ENCODE peak calls at places on chromosomes 1 and 21, in eight cellular contexts. U is endothelial cell of umbilical vein, F is breast epithelium, V is tibial nerve, I is Peyer's patch, L is uterus, P is HCT116, Q is stomach. K is an unnamed sample.

GRCh38 chr21:45596704-45597318 is 46.7 kb upstream of the PCBP3 start:
- DNase-seq in U (peak; percentile 60), F (peak; percentile 38), V (peak; percentile 50), I (peak; percentile 93), L (peak; percentile 55), P (peak; percentile 48), Q (peak; percentile 81), K (peak; percentile 80)

GRCh38 chr1:150876111-150876434 is 326 bp downstream of the ARNT start:
- DNase-seq in U (peak; percentile 73), F (peak; percentile 58), V (no peak), I (no peak), L (no peak), P (peak; percentile 31), Q (peak; percentile 61), K (no peak)

GRCh38 chr1:87421809-87422208 is 93.1 kb downstream of the LMO4 start:
- DNase-seq in U (no peak), F (no peak), V (no peak), I (no peak), L (no peak), P (no peak), Q (no peak), K (no peak)

GRCh38 chr1:115877511-115877910 is 36.6 kb upstream of the NHLH2 start:
- DNase-seq in U (no peak), F (no peak), V (no peak), I (no peak), L (no peak), P (no peak), Q (no peak), K (no peak)

GRCh38 chr1:109391626-109392025 is 6.1 kb downstream of the SORT1 start:
- DNase-seq in U (no peak), F (no peak), V (no peak), I (no peak), L (no peak), P (no peak), Q (no peak), K (no peak)

GRCh38 chr1:226120398-226120797 is 57.9 kb downstream of the H3-3A start:
- DNase-seq in U (no peak), F (no peak), V (no peak), I (no peak), L (no peak), P (no peak), Q (no peak), K (no peak)

GRCh38 chr21:42038826-42039425 is 28.8 kb upstream of the ZBTB21 start:
- DNase-seq in U (no peak), F (no peak), V (no peak), I (no peak), L (no peak), P (no peak), Q (no peak), K (no peak)

GRCh38 chr1:215473943-215474342 is 93.2 kb upstream of the KCTD3 start:
- DNase-seq in U (no peak), F (no peak), V (no peak), I (no peak), L (no peak), P (no peak), Q (no peak), K (no peak)

GRCh38 chr1:206907304-206907991 is 10.2 kb downstream of the IL24 start:
- DNase-seq in U (no peak), F (no peak), V (no peak), I (no peak), L (no peak), P (no peak), Q (no peak), K (peak; percentile 70)

DNA sequence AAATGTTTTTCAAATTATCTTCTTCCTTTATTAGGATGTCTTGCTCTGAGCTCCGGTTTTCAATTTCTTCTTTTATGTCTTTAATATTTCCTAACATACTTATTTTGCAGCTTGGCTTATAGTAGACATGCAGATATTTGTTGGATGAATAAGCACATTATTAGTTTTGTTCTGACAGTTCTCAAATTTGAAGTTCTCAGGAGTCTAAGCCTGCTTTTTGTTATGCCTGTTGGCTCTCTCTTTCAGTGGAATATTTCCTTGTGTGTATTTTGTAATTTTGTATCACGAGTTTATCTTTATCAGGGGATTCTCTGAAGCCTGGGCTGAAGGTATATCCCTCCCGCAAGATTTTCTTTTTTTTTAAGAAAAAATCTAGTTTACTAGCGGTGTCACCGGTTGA is 105.9 kb downstream of the RGL1 start:
- DNase-seq in U (no peak), F (no peak), V (no peak), I (no peak), L (no peak), P (no peak), Q (no peak), K (no peak)
- H3K36me3 ChIP-seq in U (peaks cover 20% of the 10 kb centered on the region), F (peaks cover 14% of the 10 kb centered on the region), V (no peaks in the 10 kb centered on the region), I (peaks cover 45% of the 10 kb centered on the region), L (no peaks in the 10 kb centered on the region), P (no peaks in the 10 kb centered on the region), Q (peaks cover 65% of the 10 kb centered on the region), K (peaks cover 6% of the 10 kb centered on the region)

GRCh38 chr1:203288351-203288894 is 16.9 kb upstream of the BTG2 start:
- DNase-seq in U (no peak), F (no peak), V (no peak), I (no peak), L (no peak), P (no peak), Q (no peak), K (peak; percentile 46)

GRCh38 chr1:203289281-203289981 is 15.9 kb upstream of the BTG2 start:
- DNase-seq in U (no peak), F (no peak), V (no peak), I (peak; percentile 92), L (no peak), P (no peak), Q (peak; percentile 56), K (peak; percentile 72)

GRCh38 chr1:203291201-203292096 is 13.9 kb upstream of the BTG2 start:
- DNase-seq in U (no peak), F (no peak), V (no peak), I (peak; percentile 92), L (no peak), P (no peak), Q (peak; percentile 50), K (peak; percentile 70)

GRCh38 chr1:203289982-203290260 is 15.4 kb upstream of the BTG2 start:
- DNase-seq in U (no peak), F (no peak), V (no peak), I (no peak), L (no peak), P (no peak), Q (no peak), K (no peak)

GRCh38 chr1:203290261-203291089 is 14.8 kb upstream of the BTG2 start:
- DNase-seq in U (peak; percentile 84), F (peak; percentile 98), V (peak; percentile 95), I (peak; percentile 99), L (peak; percentile 94), P (no peak), Q (peak; percentile 99), K (peak; percentile 94)
- TF ChIP-seq POLR2A in U (no peak), F (peak; percentile 51), V (peak; percentile 49), I (peak; percentile 96), L (peak; percentile 89), P (no peak), Q (peak; percentile 79), K (peak; percentile 55)

DNA sequence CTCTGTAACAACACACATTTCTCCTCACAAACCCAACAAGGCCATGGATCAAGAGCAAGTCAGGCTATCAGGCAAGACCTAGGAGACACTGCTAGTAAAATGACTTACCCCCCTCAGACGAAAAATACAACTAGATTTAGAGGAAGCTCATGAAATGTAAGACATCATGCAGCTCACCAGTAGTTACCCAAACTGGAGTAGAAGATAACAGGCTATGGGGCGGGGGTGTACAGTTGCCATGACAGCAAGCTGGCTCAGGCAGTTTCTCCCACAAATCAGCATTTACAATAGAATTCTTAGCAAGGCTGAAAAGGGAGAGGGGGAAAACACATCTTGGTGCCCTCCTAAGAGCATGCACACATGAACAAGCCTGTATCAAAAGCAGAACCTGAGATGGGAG is 13.9 kb downstream of the TPM3 start:
- DNase-seq in U (no peak), F (no peak), V (no peak), I (no peak), L (no peak), P (no peak), Q (no peak), K (no peak)
- H3K36me3 ChIP-seq in U (peaks cover 12% of the 10 kb centered on the region), F (no peaks in the 10 kb centered on the region), V (peaks cover under 1% of the 10 kb centered on the region), I (peaks cover 27% of the 10 kb centered on the region), L (no peaks in the 10 kb centered on the region), P (peaks cover 28% of the 10 kb centered on the region), Q (peaks cover 48% of the 10 kb centered on the region), K (peaks cover 16% of the 10 kb centered on the region)

DNA sequence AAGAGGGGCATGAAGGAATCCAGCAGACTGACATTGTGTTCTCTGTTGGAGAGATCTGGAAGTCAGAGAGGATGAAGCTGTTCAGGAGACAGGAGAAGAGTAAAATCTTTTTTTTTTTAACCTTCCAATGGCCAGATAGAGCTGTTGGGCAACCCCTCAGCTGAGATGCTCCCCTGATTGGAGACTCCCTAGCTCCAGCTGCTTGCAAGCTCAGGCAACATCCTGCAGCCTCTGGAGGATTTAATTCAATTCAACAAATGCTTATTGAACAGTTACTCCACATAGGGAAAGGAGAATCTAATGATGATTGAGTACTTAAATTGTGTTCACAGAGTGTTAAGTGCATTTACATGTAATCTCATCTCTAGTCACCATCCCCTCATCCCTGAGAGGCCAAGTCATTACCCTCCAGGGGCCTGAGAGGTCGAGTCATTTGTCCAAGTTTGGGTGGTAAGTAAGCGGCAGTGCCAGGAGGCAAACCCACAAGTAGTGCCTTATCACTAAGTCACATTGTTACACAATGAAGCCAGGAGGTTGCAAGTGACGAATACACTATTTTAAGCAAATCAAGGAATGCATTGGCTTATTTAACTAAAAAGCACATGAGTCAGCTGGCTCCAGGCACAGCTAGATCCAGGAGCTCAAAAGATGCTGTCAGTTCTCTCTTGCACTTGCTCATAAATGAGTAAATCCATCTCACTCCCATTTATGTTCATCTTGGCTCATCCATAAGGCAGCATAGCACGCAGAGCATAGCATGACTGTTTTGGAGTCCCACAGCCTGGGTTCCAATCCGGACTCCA is 64.2 kb downstream of the OPTC start:
- DNase-seq in U (peak; percentile 32), F (no peak), V (peak; percentile 30), I (peak; percentile 46), L (peak; percentile 66), P (no peak), Q (peak; percentile 48), K (no peak)
- TF ChIP-seq POLR2A in U (no peak), F (no peak), V (no peak), I (no peak), L (no peak), P (no peak), Q (no peak), K (no peak)

GRCh38 chr1:229319487-229319886 is 23.4 kb downstream of the CCSAP start:
- DNase-seq in U (no peak), F (no peak), V (no peak), I (no peak), L (no peak), P (no peak), Q (no peak), K (no peak)
- H3K36me3 ChIP-seq in U (peaks cover 2% of the 10 kb centered on the region), F (peaks cover 2% of the 10 kb centered on the region), V (peaks cover 12% of the 10 kb centered on the region), I (peaks cover 30% of the 10 kb centered on the region), L (no peaks in the 10 kb centered on the region), P (peaks cover 3% of the 10 kb centered on the region), Q (peaks cover 54% of the 10 kb centered on the region), K (no peaks in the 10 kb centered on the region)